ENCODE peak calls at places on chromosome 18, in six cellular contexts. B, M, N, O, J and Z are unnamed samples.

GRCh38 chr18:10912790-10913560 is 236.4 kb downstream of the PIEZO2 start:
- DNase-seq in B (no peak), M (no peak), N (no peak), O (no peak), J (no peak), Z (peak; percentile 21)

GRCh38 chr18:36127866-36128845 is 984 bp downstream of the SLC39A6 start:
- DNase-seq in B (no peak), M (peak; percentile 29), N (peak; percentile 34), O (no peak), J (peak; percentile 52), Z (peak; percentile 3)

GRCh38 chr18:65035701-65036100 is 715.1 kb upstream of the CDH7 start:
- DNase-seq in B (no peak), M (no peak), N (no peak), O (no peak), J (no peak), Z (no peak)

GRCh38 chr18:50947899-50948298 is 19.9 kb upstream of the ELAC1 start:
- DNase-seq in B (no peak), M (no peak), N (no peak), O (peak; percentile 3), J (no peak), Z (no peak)

GRCh38 chr18:3910507-3910906 is 460.5 kb downstream of the TGIF1 start:
- DNase-seq in B (no peak), M (no peak), N (no peak), O (no peak), J (no peak), Z (no peak)

GRCh38 chr18:74414951-74415515 is 42.1 kb downstream of the DIPK1C start:
- DNase-seq in B (no peak), M (no peak), N (no peak), O (no peak), J (peak; percentile 34), Z (no peak)

GRCh38 chr18:36352384-36352783 is 54.9 kb downstream of the FHOD3 start:
- DNase-seq in B (no peak), M (no peak), N (no peak), O (peak; percentile 66), J (peak; percentile 39), Z (no peak)

GRCh38 chr18:75818336-75818735 is 390.8 kb upstream of the SMIM21 start:
- DNase-seq in B (no peak), M (no peak), N (no peak), O (no peak), J (no peak), Z (no peak)

GRCh38 chr18:35999925-36000324 is 27.4 kb downstream of the RMP24 start:
- DNase-seq in B (no peak), M (no peak), N (no peak), O (no peak), J (no peak), Z (no peak)

GRCh38 chr18:48814490-48815181 is 136.1 kb downstream of the SMAD7 start:
- DNase-seq in B (peak; percentile 56), M (no peak), N (no peak), O (no peak), J (no peak), Z (no peak)

GRCh38 chr18:3207565-3207964 is 12.2 kb downstream of the MYOM1 start:
- DNase-seq in B (no peak), M (no peak), N (no peak), O (no peak), J (no peak), Z (peak; percentile 49)

GRCh38 chr18:77059294-77059916 is 73.2 kb downstream of the MBP start:
- DNase-seq in B (peak; percentile 83), M (peak; percentile 59), N (peak; percentile 34), O (no peak), J (peak; percentile 50), Z (peak; percentile 82)

GRCh38 chr18:28972333-28972732 is 795.4 kb upstream of the CDH2 start:
- DNase-seq in B (no peak), M (no peak), N (no peak), O (no peak), J (no peak), Z (no peak)

GRCh38 chr18:77321823-77322805 is 72.5 kb downstream of the GALR1 start:
- DNase-seq in B (no peak), M (no peak), N (no peak), O (no peak), J (no peak), Z (no peak)

DNA sequence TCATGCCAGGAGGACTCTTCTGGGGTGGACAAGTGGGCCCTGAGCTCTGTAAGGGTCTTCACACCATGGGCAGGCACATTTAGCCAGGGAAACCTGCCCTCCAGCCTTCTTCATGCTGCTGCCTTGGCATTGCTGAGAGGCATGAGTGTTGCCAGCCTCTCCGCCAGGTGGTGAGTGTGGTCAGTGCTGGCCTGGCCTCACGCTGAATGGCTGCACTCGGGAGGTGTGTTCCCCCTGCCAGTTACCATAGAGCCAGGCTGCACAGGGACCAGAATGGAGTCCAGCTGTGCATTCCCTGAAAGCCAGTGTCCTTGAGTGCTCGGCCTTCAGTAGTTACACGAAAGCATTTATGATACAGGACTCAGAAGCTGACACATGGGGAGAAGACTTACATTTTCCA is 139.7 kb downstream of the ATP9B start:
- DNase-seq in B (no peak), M (no peak), N (no peak), O (no peak), J (no peak), Z (no peak)
- TF ChIP-seq CTCF in B (no peak), M (no peak), N (no peak), O (no peak), J (no peak), Z (no peak)

DNA sequence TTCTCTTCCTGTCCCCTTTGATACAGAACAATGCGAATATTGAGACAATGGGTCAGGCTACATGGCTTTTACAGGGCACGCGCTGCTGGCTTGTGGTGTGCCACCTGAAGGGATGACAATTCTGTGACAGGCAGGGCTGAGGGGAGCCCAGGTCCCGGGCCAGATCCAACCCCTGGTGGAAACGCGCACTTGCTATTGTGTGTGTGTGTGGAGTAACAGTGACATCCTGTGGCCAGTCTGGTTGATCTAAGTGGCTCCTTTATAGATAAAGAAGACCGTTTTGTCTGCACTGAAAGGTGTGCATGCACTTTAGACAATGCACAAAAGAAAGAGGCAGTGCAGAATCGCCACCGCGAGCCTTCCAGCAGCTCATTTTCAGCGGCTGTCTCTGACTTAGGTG is 273.6 kb downstream of the HRH4 start:
- DNase-seq in B (no peak), M (peak; percentile 31), N (peak; percentile 42), O (no peak), J (peak; percentile 50), Z (peak; percentile 19)
- TF ChIP-seq CTCF in B (no peak), M (no peak), N (peak; percentile 52), O (peak; percentile 22), J (no peak), Z (no peak)

GRCh38 chr18:59646228-59646945 is 50.8 kb downstream of the CCBE1 start:
- DNase-seq in B (no peak), M (no peak), N (no peak), O (no peak), J (no peak), Z (no peak)
- TF ChIP-seq CTCF in B (no peak), M (no peak), N (no peak), O (no peak), J (no peak), Z (no peak)

DNA sequence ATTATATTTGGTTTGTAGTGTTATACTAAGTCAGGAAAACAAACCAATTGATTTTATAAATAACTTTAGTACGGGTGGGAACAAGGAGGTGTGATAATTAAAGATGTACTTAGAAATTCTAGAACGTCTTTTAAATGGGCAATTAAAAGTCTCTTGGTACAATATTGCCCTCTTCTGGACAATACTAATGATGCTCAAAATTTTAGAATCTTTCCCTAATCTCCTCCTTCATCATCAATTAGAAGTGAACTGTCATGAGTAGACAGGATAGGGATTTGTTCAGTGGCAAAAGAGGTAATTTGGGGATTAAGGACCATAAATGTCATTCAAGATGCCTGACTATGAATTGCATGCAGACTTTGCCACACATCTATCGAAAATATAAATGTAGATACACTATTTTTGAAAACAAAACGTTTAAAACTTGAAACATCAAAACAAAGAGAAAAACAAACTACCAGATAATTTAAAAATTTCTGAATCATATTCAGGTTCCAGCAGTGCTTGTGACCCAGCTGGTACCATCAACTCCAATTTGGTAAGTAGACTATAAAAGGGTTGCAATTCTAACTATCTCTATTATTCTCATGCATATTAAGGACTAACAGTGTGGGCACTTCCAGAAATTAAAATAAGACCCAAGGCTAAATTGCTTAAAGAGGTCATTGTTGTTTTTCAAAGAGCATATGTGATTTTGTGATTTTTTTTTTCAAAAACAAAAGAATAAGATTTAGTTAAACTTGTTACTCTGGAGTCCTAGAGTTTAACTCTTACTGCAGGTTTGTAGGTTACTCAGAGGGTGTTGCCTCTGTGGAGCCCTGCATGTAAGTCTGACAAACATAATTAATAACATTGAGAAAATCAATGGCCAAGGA is 123.5 kb downstream of the LAMA3 start:
- DNase-seq in B (no peak), M (no peak), N (no peak), O (no peak), J (peak; percentile 14), Z (no peak)
- TF ChIP-seq CTCF in B (no peak), M (peak; percentile 67), N (peak; percentile 63), O (peak; percentile 49), J (peak; percentile 48), Z (peak; percentile 20)

DNA sequence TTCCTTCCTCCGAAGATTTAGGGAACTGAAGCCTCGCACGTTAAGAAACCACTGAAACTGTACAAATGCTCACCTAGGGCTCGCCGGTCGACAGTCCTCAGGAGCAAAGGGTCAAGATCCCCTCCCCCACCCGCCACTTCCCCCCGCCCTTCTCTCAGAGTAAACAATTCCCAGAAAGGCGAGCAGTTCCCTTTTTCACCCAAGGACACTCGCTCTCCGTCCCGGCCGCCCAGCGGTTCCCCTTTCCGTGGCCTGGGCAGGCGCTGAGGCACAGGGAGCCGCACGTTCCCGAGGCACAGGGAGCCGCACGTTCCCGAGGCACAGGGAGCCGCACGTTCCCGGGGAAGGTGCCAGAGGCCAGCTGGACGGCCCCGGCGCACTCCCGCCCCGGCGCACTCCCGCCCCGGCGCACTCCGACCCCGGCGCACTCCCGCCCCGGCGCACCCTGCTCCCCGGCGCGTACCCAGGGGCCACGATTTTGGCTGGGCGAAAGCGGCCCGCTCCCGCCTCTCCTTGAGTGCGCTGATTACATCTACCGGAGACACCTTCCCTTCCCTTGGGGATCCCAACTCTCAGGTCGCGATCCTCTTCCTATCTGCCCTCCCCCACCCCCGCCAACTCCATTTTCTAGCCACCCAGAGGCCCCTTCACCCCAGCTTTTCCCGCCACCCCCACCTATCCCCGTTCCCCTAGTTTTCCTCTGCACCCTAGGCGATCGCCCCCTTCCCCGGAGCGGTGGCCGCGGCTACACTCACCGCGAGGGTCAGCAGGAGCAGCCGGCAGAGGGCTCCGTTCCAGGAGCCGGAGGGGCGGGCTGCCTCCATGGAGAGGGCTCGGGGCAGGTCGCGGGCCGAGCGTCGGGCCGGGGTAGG is 837 bp downstream of the DSC2 start:
- DNase-seq in B (peak; percentile 91), M (peak; percentile 64), N (peak; percentile 68), O (no peak), J (peak; percentile 78), Z (peak; percentile 73)
- TF ChIP-seq CTCF in B (no peak), M (peak; percentile 16), N (no peak), O (no peak), J (no peak), Z (no peak)

GRCh38 chr18:27752944-27753343 is 424.0 kb downstream of the CDH2 start:
- DNase-seq in B (no peak), M (no peak), N (no peak), O (no peak), J (no peak), Z (no peak)

GRCh38 chr18:27746241-27746640 is 430.7 kb downstream of the CDH2 start:
- DNase-seq in B (no peak), M (no peak), N (no peak), O (no peak), J (no peak), Z (no peak)

GRCh38 chr18:27748336-27748735 is 428.6 kb downstream of the CDH2 start:
- DNase-seq in B (no peak), M (no peak), N (no peak), O (no peak), J (no peak), Z (no peak)

GRCh38 chr18:27749189-27749588 is 427.7 kb downstream of the CDH2 start:
- DNase-seq in B (no peak), M (no peak), N (peak; percentile 5), O (no peak), J (no peak), Z (no peak)

GRCh38 chr18:27750014-27750413 is 426.9 kb downstream of the CDH2 start:
- DNase-seq in B (no peak), M (peak; percentile 69), N (peak; percentile 55), O (no peak), J (peak; percentile 86), Z (peak; percentile 74)
- TF ChIP-seq CTCF in B (no peak), M (peak; percentile 53), N (peak; percentile 72), O (peak; percentile 26), J (peak; percentile 80), Z (peak; percentile 69)